ENCODE peak calls at places on chromosomes 3 and 15, in nine cellular contexts. I is cardiac fibroblast, E is A549, H is cardiac muscle cell, R is uterus, L is fibroblast of mammary gland, N is neural crest cell, Y is stomach, F is GM13977. P is an unnamed sample.

GRCh38 chr3:24365168-24365567 is 129.5 kb downstream of the THRB start:
- DNase-seq in Y (peak), I (peak), N (no peak), E (peak), R (peak), H (no peak), L (peak), F (no peak), P (peak)

GRCh38 chr3:123668906-123669305 is 84.1 kb upstream of the HACD2 start:
- DNase-seq in N (no peak), I (no peak), H (no peak), E (no peak), Y (no peak), F (no peak), L (no peak), R (no peak), P (no peak)

GRCh38 chr3:68306571-68306970 is 625.8 kb downstream of the TAFA4 start:
- DNase-seq in L (no peak), H (peak), E (no peak), F (peak), N (peak), R (no peak), Y (no peak), I (peak), P (no peak)

GRCh38 chr3:94811836-94812235 is 749.0 kb downstream of the NSUN3 start:
- DNase-seq in L (no peak), E (no peak), N (no peak), I (no peak), F (no peak), Y (no peak), H (no peak), R (no peak), P (peak)

GRCh38 chr3:171329759-171330158 is 130.4 kb downstream of the TNIK start:
- DNase-seq in R (no peak), E (no peak), F (no peak), H (peak), Y (no peak), N (no peak), L (no peak), I (no peak), P (no peak)

GRCh38 chr3:137992592-137992991 is 17.4 kb upstream of the CLDN18 start:
- DNase-seq in F (no peak), L (peak), E (no peak), Y (no peak), R (no peak), H (no peak), I (no peak), N (no peak), P (no peak)

GRCh38 chr3:99532246-99532645 is 106.1 kb upstream of the COL8A1 start:
- DNase-seq in R (peak), E (peak), F (peak), Y (peak), I (peak), H (peak), L (peak), N (peak), P (peak)

GRCh38 chr3:187292631-187293513 is 1.3 kb upstream of the MASP1 start:
- DNase-seq in E (no peak), F (no peak), I (no peak), N (no peak), Y (no peak), R (no peak), H (no peak), L (peak), P (no peak)

GRCh38 chr15:51443282-51443914 is 101.9 kb downstream of the GLDN start:
- DNase-seq in Y (no peak), F (no peak), R (no peak), L (no peak), E (no peak), I (no peak), N (no peak), H (no peak), P (no peak)

GRCh38 chr3:124496066-124496465 is 234.2 kb upstream of the UMPS start:
- DNase-seq in L (no peak), E (no peak), H (no peak), I (no peak), R (no peak), F (no peak), N (no peak), Y (no peak), P (no peak)

GRCh38 chr15:57248074-57248473 is 128.2 kb upstream of the CGNL1 start:
- DNase-seq in Y (no peak), I (no peak), F (no peak), E (no peak), N (no peak), L (no peak), R (no peak), H (no peak), P (no peak)

GRCh38 chr15:71732636-71733035 is 77.7 kb upstream of the NR2E3 start:
- DNase-seq in E (no peak), H (no peak), R (no peak), I (no peak), Y (no peak), F (no peak), L (no peak), N (no peak), P (no peak)

GRCh38 chr3:181713300-181713647 is 1.5 kb downstream of the SOX2 start:
- DNase-seq in Y (no peak), I (no peak), F (no peak), H (no peak), L (no peak), E (no peak), R (no peak), N (no peak), P (no peak)

GRCh38 chr15:57604502-57604901 is 12.8 kb downstream of the MYZAP start:
- DNase-seq in H (no peak), R (no peak), F (no peak), L (no peak), E (no peak), Y (peak), N (no peak), I (no peak), P (no peak)

GRCh38 chr3:117666316-117666715 is 956.7 kb downstream of the TUSC7 start:
- DNase-seq in Y (no peak), L (no peak), E (no peak), N (no peak), I (no peak), R (no peak), F (no peak), H (no peak), P (no peak)

GRCh38 chr3:186107148-186108105 is 1.5 kb downstream of the ETV5 start:
- DNase-seq in E (peak), L (peak), Y (peak), I (peak), F (peak), N (peak), H (peak), R (peak), P (peak)

GRCh38 chr15:95549168-95549738 is 781.2 kb upstream of the NR2F2 start:
- DNase-seq in I (no peak), L (no peak), E (no peak), Y (no peak), R (no peak), N (no peak), H (no peak), F (no peak), P (no peak)

GRCh38 chr3:55407426-55407820 is 79.7 kb downstream of the WNT5A start:
- DNase-seq in H (no peak), L (no peak), F (no peak), I (no peak), N (no peak), E (no peak), Y (no peak), R (no peak), P (no peak)

GRCh38 chr15:100635406-100636071 is 33.1 kb downstream of the ASB7 start:
- DNase-seq in H (no peak), E (no peak), I (no peak), R (no peak), Y (no peak), N (no peak), F (no peak), L (no peak), P (no peak)

GRCh38 chr3:350978-351377 is 154.4 kb downstream of the CHL1 start:
- DNase-seq in N (no peak), H (no peak), Y (no peak), F (no peak), I (no peak), E (no peak), L (no peak), R (no peak), P (no peak)

GRCh38 chr3:165519687-165520086 is 317.5 kb downstream of the BCHE start:
- DNase-seq in Y (no peak), F (no peak), R (no peak), H (no peak), L (no peak), N (no peak), I (no peak), E (no peak), P (no peak)

GRCh38 chr3:100306695-100307094 is 27.9 kb upstream of the NIT2 start:
- DNase-seq in Y (no peak), R (no peak), E (no peak), L (no peak), N (no peak), H (no peak), F (no peak), I (no peak), P (no peak)

GRCh38 chr3:62818347-62818746 is 56.9 kb downstream of the CADPS start:
- DNase-seq in H (no peak), F (no peak), Y (no peak), R (no peak), N (no peak), I (no peak), E (no peak), L (no peak), P (no peak)

GRCh38 chr3:141934354-141934753 is 57.9 kb downstream of the ATP1B3 start:
- DNase-seq in L (no peak), Y (no peak), N (no peak), I (no peak), F (no peak), E (no peak), R (no peak), H (no peak), P (no peak)

GRCh38 chr3:106719583-106719982 is 657.7 kb upstream of the CCDC54 start:
- DNase-seq in H (no peak), N (no peak), L (no peak), R (no peak), F (no peak), Y (no peak), I (no peak), E (no peak), P (no peak)

GRCh38 chr3:42529463-42529862 is 27.0 kb downstream of the VIPR1 start:
- DNase-seq in H (no peak), N (no peak), I (no peak), R (no peak), Y (no peak), L (no peak), E (no peak), F (no peak), P (no peak)

GRCh38 chr3:108180214-108180613 is 42.0 kb downstream of the IFT57 start:
- DNase-seq in Y (no peak), H (no peak), F (no peak), I (peak), E (no peak), N (no peak), L (peak), R (no peak), P (no peak)

GRCh38 chr15:39287322-39288195 is 293.3 kb upstream of the THBS1 start:
- DNase-seq in I (peak), L (peak), E (no peak), N (no peak), F (no peak), Y (no peak), H (no peak), R (no peak), P (no peak)

GRCh38 chr15:77118787-77119410 is 48.0 kb upstream of the TSPAN3 start:
- DNase-seq in R (no peak), Y (peak), E (peak), I (peak), F (peak), N (peak), L (peak), H (peak), P (peak)

GRCh38 chr15:69713726-69714559 is 261.3 kb downstream of the RPLP1 start:
- DNase-seq in Y (no peak), L (no peak), E (no peak), R (no peak), I (no peak), H (no peak), F (peak), N (no peak), P (peak)

GRCh38 chr15:82113116-82113715 is 67.4 kb upstream of the MEX3B start:
- DNase-seq in I (no peak), E (no peak), L (no peak), R (no peak), F (no peak), H (no peak), Y (no peak), N (no peak), P (no peak)

GRCh38 chr3:53079147-53079546 is 33.3 kb upstream of the SFMBT1 start:
- DNase-seq in E (no peak), F (no peak), R (no peak), N (no peak), Y (no peak), L (no peak), I (no peak), H (no peak), P (no peak)

GRCh38 chr3:54056521-54056920 is 65.8 kb upstream of the CACNA2D3 start:
- DNase-seq in H (no peak), R (no peak), N (no peak), F (no peak), I (peak), Y (no peak), L (peak), E (no peak), P (no peak)

GRCh38 chr3:142087676-142088075 is 61.7 kb downstream of the TFDP2 start:
- DNase-seq in F (no peak), L (peak), Y (no peak), N (no peak), I (peak), H (no peak), R (no peak), E (no peak), P (no peak)

GRCh38 chr3:169574531-169574930 is 89.0 kb downstream of the MECOM start:
- DNase-seq in H (no peak), E (no peak), I (no peak), N (no peak), L (no peak), Y (no peak), R (no peak), F (no peak), P (no peak)

GRCh38 chr3:169579086-169579485 is 84.4 kb downstream of the MECOM start:
- DNase-seq in N (no peak), R (no peak), L (no peak), I (no peak), H (no peak), F (no peak), E (no peak), Y (no peak), P (no peak)

GRCh38 chr3:169575381-169575780 is 88.1 kb downstream of the MECOM start:
- DNase-seq in L (peak), E (no peak), R (no peak), F (no peak), N (no peak), H (no peak), I (peak), Y (peak), P (no peak)

GRCh38 chr3:169578381-169578780 is 85.1 kb downstream of the MECOM start:
- DNase-seq in R (no peak), H (no peak), F (no peak), N (no peak), I (no peak), E (no peak), Y (no peak), L (no peak), P (no peak)

GRCh38 chr3:169573129-169573528 is 90.4 kb downstream of the MECOM start:
- DNase-seq in N (no peak), R (no peak), L (no peak), F (no peak), H (no peak), E (no peak), Y (no peak), I (peak), P (no peak)
- TF ChIP-seq CTCF in N (peak), R (no peak), L (no peak), F (no peak), H (peak), E (peak), Y (no peak), I (peak), P (peak)

DNA sequence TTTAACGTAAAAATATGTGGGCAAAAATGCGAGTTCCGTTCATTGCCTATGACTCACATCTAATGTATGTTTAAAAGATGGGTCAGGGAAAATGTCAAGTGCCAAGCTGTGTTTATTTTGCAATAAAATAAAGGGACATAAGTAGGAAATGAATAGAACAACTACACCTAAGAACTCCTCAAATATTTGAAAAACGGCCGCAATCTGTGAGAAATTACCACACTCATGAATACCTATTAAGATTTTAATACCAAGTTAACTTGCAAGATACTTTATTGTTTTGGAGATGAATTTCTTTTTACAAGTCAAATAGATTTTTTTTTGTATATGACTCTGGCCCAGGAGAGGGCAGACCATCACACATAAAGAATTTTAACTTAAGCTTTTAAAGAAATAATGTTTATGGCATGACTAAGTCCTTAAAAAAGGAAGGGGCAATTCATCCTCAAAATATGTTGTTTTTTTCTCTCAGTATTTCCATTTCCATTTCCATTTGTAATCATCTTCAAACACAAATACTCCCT is 152.7 kb downstream of the SUCNR1 start:
- DNase-seq in N (no peak), H (no peak), Y (no peak), F (no peak), L (peak), R (no peak), I (peak), E (peak), P (peak)
- TF ChIP-seq CTCF in N (no peak), H (peak), Y (no peak), F (peak), L (peak), R (peak), I (peak), E (peak), P (no peak)

GRCh38 chr15:29364429-29365078 is 94.9 kb upstream of the NSMCE3 start:
- DNase-seq in N (no peak), E (peak), I (peak), R (no peak), H (peak), F (no peak), Y (no peak), L (peak), P (no peak)
- TF ChIP-seq CTCF in N (peak), E (peak), I (peak), R (no peak), H (peak), F (peak), Y (no peak), L (no peak), P (no peak)

GRCh38 chr3:188349276-188349962 is 195.5 kb downstream of the LPP start:
- DNase-seq in H (peak), Y (no peak), E (no peak), F (no peak), I (peak), R (no peak), N (no peak), L (peak), P (peak)
- TF ChIP-seq CTCF in H (peak), Y (no peak), E (no peak), F (no peak), I (no peak), R (no peak), N (no peak), L (no peak), P (no peak)

GRCh38 chr15:92968926-92969664 is 69.0 kb downstream of the CHD2 start:
- DNase-seq in I (no peak), H (no peak), R (no peak), Y (no peak), L (no peak), N (no peak), E (no peak), F (no peak), P (no peak)
- TF ChIP-seq CTCF in I (peak), H (no peak), R (no peak), Y (no peak), L (peak), N (peak), E (no peak), F (no peak), P (no peak)

P was measured in Calu3.